ENCODE peak calls at places on chromosomes 1 and 21, in five cellular contexts. L is lung, B is AG09319, J is HCT116, I is cardiac muscle cell. K is an unnamed sample.

GRCh38 chr1:205700865-205701401 is 20.6 kb upstream of the SLC45A3 start:
- DNase-seq in I (no peak), L (no peak), J (no peak), B (no peak), K (no peak)

GRCh38 chr1:15950302-15950701 is 25.6 kb downstream of the ZBTB17 start:
- DNase-seq in B (no peak), L (no peak), I (no peak), J (no peak), K (no peak)

GRCh38 chr1:202365092-202365815 is 16.8 kb downstream of the PPP1R12B start:
- DNase-seq in J (no peak), I (no peak), B (no peak), L (no peak), K (no peak)

GRCh38 chr1:62391369-62391971 is 45.4 kb upstream of the USP1 start:
- DNase-seq in J (peak; percentile 26), B (no peak), L (no peak), I (peak; percentile 58), K (peak; percentile 18)

GRCh38 chr1:45512641-45513054 is 9.0 kb downstream of the PRDX1 start:
- DNase-seq in J (peak; percentile 61), I (peak; percentile 76), L (peak; percentile 70), B (no peak), K (peak; percentile 79)

GRCh38 chr1:183622884-183623785 is 12.4 kb downstream of the ARPC5 start:
- DNase-seq in B (no peak), L (peak; percentile 56), J (peak; percentile 51), I (peak; percentile 72), K (peak; percentile 74)

GRCh38 chr1:10152709-10153284 is 57.6 kb upstream of the KIF1B start:
- DNase-seq in L (no peak), J (peak; percentile 16), B (no peak), I (peak; percentile 62), K (peak; percentile 53)

GRCh38 chr1:226699166-226699565 is 39.9 kb downstream of the ITPKB start:
- DNase-seq in L (no peak), B (no peak), I (no peak), J (no peak), K (no peak)

GRCh38 chr1:92446546-92446945 is 40.2 kb downstream of the GFI1 start:
- DNase-seq in I (no peak), J (no peak), B (no peak), L (no peak), K (no peak)

GRCh38 chr21:38951095-38951745 is 145.5 kb downstream of the ETS2 start:
- DNase-seq in I (no peak), L (no peak), J (no peak), B (no peak), K (no peak)

GRCh38 chr1:247357781-247358211 is 26.1 kb upstream of the ZNF496 start:
- DNase-seq in L (no peak), J (no peak), B (peak; percentile 29), I (no peak), K (no peak)

GRCh38 chr21:16588433-16588860 is 858.7 kb downstream of the USP25 start:
- DNase-seq in J (no peak), B (peak; percentile 28), L (peak; percentile 38), I (peak; percentile 62), K (no peak)

GRCh38 chr1:48442864-48443619 is 29.0 kb downstream of the SPATA6 start:
- DNase-seq in B (no peak), J (no peak), I (peak; percentile 3), L (no peak), K (no peak)

GRCh38 chr21:16198546-16198945 is 468.8 kb downstream of the USP25 start:
- DNase-seq in B (no peak), L (no peak), I (no peak), J (no peak), K (no peak)

GRCh38 chr1:116515702-116516101 is 55.1 kb downstream of the CD58 start:
- DNase-seq in J (no peak), I (no peak), B (no peak), L (no peak), K (no peak)

GRCh38 chr1:201504179-201504631 is 2.7 kb downstream of the CSRP1 start:
- DNase-seq in L (no peak), J (no peak), B (no peak), I (no peak), K (no peak)

GRCh38 chr1:205444300-205444930 is 11.4 kb downstream of the BLACAT1 start:
- DNase-seq in J (no peak), B (no peak), I (no peak), L (no peak), K (no peak)

GRCh38 chr1:209038735-209039134 is 544.8 kb upstream of the CAMK1G start:
- DNase-seq in J (no peak), B (no peak), L (no peak), I (no peak), K (no peak)

GRCh38 chr1:203378529-203379271 is 27.8 kb upstream of the FMOD start:
- DNase-seq in B (no peak), J (no peak), L (no peak), I (peak; percentile 42), K (no peak)

GRCh38 chr1:185490924-185491323 is 173.9 kb upstream of the IVNS1ABP start:
- DNase-seq in L (no peak), B (no peak), I (no peak), J (no peak), K (no peak)

GRCh38 chr1:68516066-68516465 is 19.2 kb upstream of the DEPDC1 start:
- DNase-seq in B (no peak), I (no peak), J (no peak), L (no peak), K (no peak)

GRCh38 chr21:16407403-16408279 is 677.9 kb downstream of the USP25 start:
- DNase-seq in B (no peak), I (peak; percentile 4), J (no peak), L (no peak), K (no peak)

GRCh38 chr21:35197191-35197590 is 148.1 kb upstream of the RUNX1 start:
- DNase-seq in J (no peak), I (no peak), L (no peak), B (no peak), K (no peak)

GRCh38 chr1:7780976-7781375 is 3.1 kb upstream of the PER3 start:
- DNase-seq in I (no peak), J (no peak), B (no peak), L (no peak), K (no peak)

GRCh38 chr21:17929514-17929913 is 110.4 kb upstream of the C21orf91 start:
- DNase-seq in B (no peak), L (no peak), I (no peak), J (no peak), K (no peak)

GRCh38 chr1:154866995-154867795 is 2.9 kb downstream of the KCNN3 start:
- DNase-seq in L (no peak), I (peak; percentile 38), J (no peak), B (no peak), K (peak; percentile 52)

GRCh38 chr1:213704941-213705340 is 282.8 kb upstream of the PROX1 start:
- DNase-seq in B (no peak), I (no peak), L (no peak), J (no peak), K (no peak)

GRCh38 chr1:202349263-202349928 is 897 bp downstream of the PPP1R12B start:
- DNase-seq in B (peak; percentile 61), I (peak; percentile 36), L (no peak), J (no peak), K (no peak)

GRCh38 chr1:203899869-203900714 is 38.7 kb downstream of the SNRPE start:
- DNase-seq in B (no peak), I (no peak), L (no peak), J (no peak), K (no peak)

GRCh38 chr21:15309721-15310120 is 244.9 kb upstream of the NRIP1 start:
- DNase-seq in B (no peak), J (no peak), I (no peak), L (no peak), K (no peak)

GRCh38 chr1:219489636-219490035 is 123.3 kb downstream of the ZC3H11B start:
- DNase-seq in J (no peak), I (no peak), B (no peak), L (no peak), K (no peak)

GRCh38 chr1:205045146-205045545 is 2.1 kb downstream of the CNTN2 start:
- DNase-seq in I (no peak), L (no peak), B (no peak), J (no peak), K (no peak)

GRCh38 chr1:215111916-215112315 is 29.4 kb downstream of the KCNK2 start:
- DNase-seq in J (no peak), B (no peak), I (no peak), L (no peak), K (no peak)

GRCh38 chr1:83998205-83998598 is 730 bp downstream of the TTLL7 start:
- DNase-seq in B (no peak), J (no peak), L (peak; percentile 31), I (no peak), K (no peak)

GRCh38 chr1:110579460-110579859 is 26.7 kb downstream of the KCNA2 start:
- DNase-seq in I (no peak), J (no peak), L (no peak), B (no peak), K (no peak)

GRCh38 chr1:180916771-180917170 is 4.1 kb downstream of the KIAA1614 start:
- DNase-seq in I (no peak), J (no peak), L (no peak), B (no peak), K (no peak)

GRCh38 chr1:17139637-17140036 is 20.4 kb upstream of the PADI2 start:
- DNase-seq in I (no peak), L (no peak), B (no peak), J (no peak), K (no peak)

GRCh38 chr1:211517006-211517405 is 25.0 kb upstream of the RD3 start:
- DNase-seq in B (no peak), L (no peak), I (no peak), J (no peak), K (peak; percentile 79)
- TF ChIP-seq CTCF in B (no peak), L (no peak), I (no peak), J (no peak), K (peak; percentile 43)

GRCh38 chr21:33026878-33027400 is 1.2 kb downstream of the OLIG2 start:
- DNase-seq in I (no peak), L (no peak), B (no peak), J (no peak), K (no peak)
- TF ChIP-seq CTCF in I (no peak), L (no peak), B (no peak), J (no peak), K (no peak)

GRCh38 chr21:45324430-45325205 is 36.9 kb upstream of the POFUT2 start:
- DNase-seq in J (no peak), B (no peak), L (no peak), I (no peak), K (no peak)
- TF ChIP-seq CTCF in J (no peak), B (no peak), L (peak; percentile 13), I (no peak), K (no peak)

DNA sequence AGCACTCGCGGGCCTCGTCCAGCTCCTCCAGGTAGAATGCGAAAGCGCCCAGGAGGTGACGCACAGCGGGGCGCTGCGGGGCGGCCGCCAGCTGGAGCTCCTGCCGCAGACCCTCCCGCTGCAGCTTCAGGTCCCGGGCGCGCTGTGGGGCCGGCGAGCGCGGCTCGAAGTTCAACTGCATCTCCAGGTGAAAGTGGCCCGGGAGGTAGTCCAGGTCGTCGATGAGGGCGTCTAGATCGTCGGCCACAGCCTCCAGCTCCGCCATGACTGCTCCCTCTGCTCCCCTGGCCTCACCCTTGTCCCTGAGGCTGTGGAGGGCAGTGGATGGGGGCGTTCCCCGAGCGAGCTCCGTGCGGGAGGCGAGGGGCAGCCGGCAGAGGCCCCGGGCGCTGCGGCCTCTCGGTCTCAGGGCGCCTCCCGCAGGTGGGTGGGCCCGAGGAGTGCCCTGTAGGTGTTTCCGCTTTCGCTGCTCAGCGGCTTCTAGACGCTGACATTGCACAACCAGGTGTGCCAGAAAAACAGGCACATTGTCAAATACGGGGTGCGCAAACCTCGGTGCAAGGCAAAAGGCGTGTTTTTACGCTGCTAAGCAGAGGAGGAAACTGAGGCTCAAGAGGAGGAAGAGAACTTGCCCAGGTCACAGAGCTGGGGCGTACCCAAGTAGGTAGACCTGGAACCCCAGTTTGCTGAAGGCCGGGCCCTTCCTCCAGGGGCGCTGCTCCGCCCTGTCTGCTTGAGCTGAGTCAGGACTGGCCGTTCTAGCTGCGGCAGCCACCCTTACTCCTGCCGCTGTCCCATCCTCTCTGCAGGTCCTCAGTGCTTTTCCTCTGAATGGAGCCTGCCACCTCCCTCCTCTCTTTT is at the start of gene TTC22:
- DNase-seq in I (no peak), J (peak; percentile 24), B (no peak), L (peak; percentile 72), K (peak; percentile 86)
- TF ChIP-seq CTCF in I (peak; percentile 33), J (peak; percentile 57), B (peak; percentile 26), L (peak; percentile 18), K (peak; percentile 83)

K was measured in Calu3.